ENCODE peak calls at places on chromosomes 12 and 14, in six cellular contexts. T is fibroblast of lung, J is adipocyte, D is HepG2, C is DND-41, Q is neural progenitor cell. V is an unnamed sample.

GRCh38 chr12:76883151-76883550 is 4.3 kb upstream of the CSRP2 start:
- DNase-seq in T (peak), C (no peak), Q (no peak), D (no peak), J (peak), V (no peak)

GRCh38 chr12:53585726-53586125 is 40.5 kb downstream of the ATF7 start:
- DNase-seq in Q (no peak), C (no peak), T (no peak), D (no peak), J (no peak), V (no peak)

GRCh38 chr14:27181304-27181703 is 583.5 kb upstream of the NOVA1 start:
- DNase-seq in T (no peak), D (no peak), C (no peak), Q (peak), J (no peak), V (no peak)

GRCh38 chr12:71438670-71439361 is 782 bp upstream of the LGR5 start:
- DNase-seq in J (peak), Q (peak), T (peak), C (no peak), D (peak), V (peak)

GRCh38 chr12:123034865-123035264 is 54.4 kb downstream of the ARL6IP4 start:
- DNase-seq in D (no peak), T (peak), C (no peak), J (peak), Q (no peak), V (peak)

GRCh38 chr14:50395448-50395847 is 1.2 kb downstream of the CDKL1 start:
- DNase-seq in D (no peak), T (no peak), C (no peak), Q (no peak), J (no peak), V (peak)

GRCh38 chr12:74689071-74689655 is 151.5 kb downstream of the ATXN7L3B start:
- DNase-seq in D (peak), T (peak), C (no peak), Q (peak), J (peak), V (peak)

GRCh38 chr12:112686373-112686772 is 105.2 kb upstream of the RPH3A start:
- DNase-seq in D (no peak), Q (no peak), T (no peak), C (no peak), J (peak), V (peak)

GRCh38 chr14:49962616-49963015 is 69.7 kb downstream of the ARF6 start:
- DNase-seq in Q (no peak), J (no peak), C (no peak), D (no peak), T (no peak), V (peak)

GRCh38 chr14:102125546-102125945 is 14.2 kb upstream of the WDR20 start:
- DNase-seq in D (no peak), J (no peak), T (no peak), Q (no peak), C (no peak), V (peak)

GRCh38 chr14:85535916-85536834 is 6.2 kb downstream of the FLRT2 start:
- DNase-seq in J (peak), Q (peak), T (peak), D (peak), C (no peak), V (peak)

GRCh38 chr12:108121353-108121752 is 7.7 kb upstream of the WSCD2 start:
- DNase-seq in D (no peak), Q (no peak), C (no peak), T (no peak), J (no peak), V (no peak)

GRCh38 chr14:51180577-51180976 is 59.5 kb upstream of the TMX1 start:
- DNase-seq in Q (no peak), J (no peak), C (no peak), T (no peak), D (no peak), V (no peak)

GRCh38 chr12:101459642-101460346 is 15.3 kb upstream of the SPIC start:
- DNase-seq in Q (no peak), D (peak), C (no peak), T (peak), J (peak), V (peak)

GRCh38 chr12:15962760-15963159 is 51.6 kb downstream of the DERA start:
- DNase-seq in T (no peak), Q (no peak), D (no peak), C (no peak), J (no peak), V (peak)

GRCh38 chr12:106065506-106065905 is 73.2 kb downstream of the NUAK1 start:
- DNase-seq in J (no peak), T (no peak), C (no peak), D (no peak), Q (no peak), V (no peak)

GRCh38 chr14:23435540-23436326 is at the start of gene MYH7:
- DNase-seq in J (no peak), Q (peak), C (no peak), T (no peak), D (peak), V (no peak)

GRCh38 chr12:74514098-74514872 is 23.4 kb upstream of the ATXN7L3B start:
- DNase-seq in C (no peak), Q (no peak), T (no peak), D (peak), J (no peak), V (no peak)

DNA sequence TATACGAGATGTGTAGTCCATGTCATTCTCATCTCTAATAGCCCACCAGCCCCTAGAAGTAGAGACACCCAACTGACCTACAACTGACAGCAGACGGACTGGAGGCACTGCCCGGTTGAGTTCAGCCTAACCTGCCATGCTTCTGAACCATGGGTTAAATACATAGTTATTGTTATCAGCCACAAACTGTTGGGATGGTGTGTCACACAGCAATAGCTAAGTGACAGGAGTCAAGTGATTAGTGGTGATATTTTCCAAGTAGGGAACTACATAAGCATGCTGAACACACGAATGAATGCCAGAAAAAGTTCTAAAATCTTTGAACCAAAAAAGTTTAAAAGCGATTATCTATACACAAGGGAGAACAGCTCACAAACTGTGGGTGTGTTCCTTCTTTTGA is 80.1 kb downstream of the SYNE3 start:
- DNase-seq in T (no peak), Q (no peak), D (no peak), C (no peak), J (no peak), V (no peak)
- H3K9ac ChIP-seq in T (no peak), Q (no peak), D (no peak), C (no peak), J (no peak), V (no peak)

GRCh38 chr12:51028811-51029146 is 2.6 kb upstream of the SLC11A2 start:
- DNase-seq in J (peak), Q (no peak), D (no peak), T (no peak), C (no peak), V (peak)
- H3K4me3 ChIP-seq in J (peak), Q (no peak), D (peak), T (no peak), C (no peak), V (peak)

GRCh38 chr14:75877884-75878283 is 103.9 kb downstream of the TGFB3 start:
- DNase-seq in T (no peak), D (no peak), Q (no peak), J (no peak), C (no peak), V (no peak)

GRCh38 chr14:75879031-75879430 is 102.8 kb downstream of the TGFB3 start:
- DNase-seq in C (no peak), T (peak), D (no peak), J (peak), Q (no peak), V (peak)

GRCh38 chr14:75875958-75876357 is 105.8 kb downstream of the TGFB3 start:
- DNase-seq in T (no peak), J (no peak), Q (no peak), D (no peak), C (no peak), V (no peak)

GRCh38 chr14:75876526-75876925 is 105.3 kb downstream of the TGFB3 start:
- DNase-seq in J (no peak), D (no peak), Q (no peak), C (no peak), T (peak), V (no peak)

GRCh38 chr14:75877292-75877691 is 104.5 kb downstream of the TGFB3 start:
- DNase-seq in T (peak), Q (no peak), D (no peak), C (peak), J (peak), V (peak)
- H3K9ac ChIP-seq in T (no peak), Q (no peak), D (no peak), C (no peak), J (no peak), V (peak)

DNA sequence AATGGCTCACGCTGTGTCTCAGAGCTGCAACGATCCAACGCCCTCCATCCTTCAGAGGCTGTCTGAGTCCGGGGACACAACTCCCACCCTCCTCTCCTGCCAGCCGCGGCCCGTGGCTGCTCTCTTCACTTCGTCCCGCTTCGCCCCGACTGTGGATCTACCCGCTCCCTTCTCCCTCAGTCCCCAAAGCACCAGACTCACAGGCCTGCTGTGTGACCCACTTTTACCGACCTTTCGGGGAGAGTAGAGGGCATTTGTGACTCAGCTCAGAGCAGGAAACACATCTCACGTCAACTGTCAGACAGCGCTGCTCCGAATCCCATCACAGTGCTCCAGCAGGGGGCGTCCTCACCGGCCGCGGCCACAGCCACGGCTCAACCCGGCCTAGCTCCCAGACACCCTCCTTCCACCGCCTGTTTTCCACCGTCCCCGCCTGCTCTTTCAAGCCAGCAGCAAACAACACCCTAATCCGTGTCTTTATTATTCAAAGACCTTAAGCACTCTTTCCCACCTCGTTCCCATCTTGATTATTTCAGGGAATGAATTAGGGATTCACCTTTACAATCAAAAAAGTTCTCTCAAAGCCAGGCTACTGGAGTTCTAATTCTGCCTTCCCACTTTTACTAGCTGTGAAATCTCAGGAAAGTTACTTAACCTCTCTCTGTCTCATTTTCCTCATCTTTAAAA is 5.0 kb upstream of the AQP2 start:
- DNase-seq in C (peak), Q (peak), J (peak), T (peak), D (peak), V (peak)
- H3K4me3 ChIP-seq in C (peak), Q (peak), J (peak), T (no peak), D (no peak), V (no peak)

GRCh38 chr12:29807125-29807524 is 23.4 kb upstream of the TMTC1 start:
- DNase-seq in T (peak), C (no peak), Q (no peak), J (no peak), D (peak), V (peak)
- H3K9ac ChIP-seq in T (no peak), C (no peak), Q (no peak), J (no peak), D (no peak), V (no peak)

GRCh38 chr14:52834440-52834842 is 43.0 kb upstream of the GNPNAT1 start:
- DNase-seq in C (no peak), Q (no peak), J (peak), D (no peak), T (peak), V (peak)

GRCh38 chr14:52833891-52834290 is 42.5 kb upstream of the GNPNAT1 start:
- DNase-seq in C (no peak), D (no peak), Q (no peak), J (no peak), T (no peak), V (no peak)

GRCh38 chr14:52827426-52827825 is 36.0 kb upstream of the GNPNAT1 start:
- DNase-seq in Q (peak), C (no peak), T (no peak), D (no peak), J (no peak), V (no peak)

GRCh38 chr14:52825085-52825484 is 33.7 kb upstream of the GNPNAT1 start:
- DNase-seq in D (no peak), J (no peak), C (no peak), T (no peak), Q (no peak), V (no peak)

DNA sequence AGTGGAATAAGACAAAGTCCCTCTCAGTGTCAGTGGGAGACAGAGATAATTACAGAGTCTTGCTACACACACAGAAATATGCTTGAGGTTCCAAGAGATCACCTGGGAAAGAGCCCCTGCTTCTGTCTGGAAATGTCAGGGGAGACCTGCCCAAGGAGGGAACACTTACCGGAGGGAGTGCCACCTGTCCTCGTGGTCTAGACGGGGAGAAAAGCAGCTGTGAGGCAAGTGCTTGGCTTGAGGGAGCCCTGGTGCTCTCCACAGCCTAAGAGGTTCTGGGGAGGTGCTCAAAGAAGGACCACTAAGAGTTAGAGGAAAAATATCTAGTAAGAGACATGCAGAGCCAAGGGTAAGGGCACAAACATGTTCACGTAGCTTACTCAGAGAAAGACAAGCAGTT is 38.1 kb upstream of the GNPNAT1 start:
- DNase-seq in J (no peak), D (no peak), Q (no peak), C (no peak), T (no peak), V (no peak)
- H3K4me3 ChIP-seq in J (no peak), D (no peak), Q (no peak), C (no peak), T (no peak), V (no peak)

V was measured in PC-3.